ENCODE peak calls at places on chromosomes 6 and 20, in four cellular contexts. E is stimulated activated CD4-positive, alpha-beta T cell treated with anti-CD3 and anti-CD28 coated beads, Interleukin-4, amount 100 ng/mL, for 48 hours; J is GM04504; L is fibroblast of villous mesenchyme. I is an unnamed sample.

GRCh38 chr6:9412951-9413559 is 977.7 kb upstream of the SLC35B3 start:
- DNase-seq in E (no peak), L (no peak), J (no peak), I (no peak)

GRCh38 chr6:134138226-134138975 is 86.0 kb upstream of the SLC2A12 start:
- DNase-seq in L (no peak), J (no peak), E (no peak), I (no peak)

GRCh38 chr6:63743691-63744090 is 108.1 kb downstream of the PHF3 start:
- DNase-seq in E (no peak), L (no peak), J (no peak), I (no peak)

GRCh38 chr6:12148317-12148801 is 136.2 kb downstream of the HIVEP1 start:
- DNase-seq in E (no peak), J (no peak), L (peak; percentile 63), I (no peak)

GRCh38 chr6:3920321-3920720 is 71.1 kb downstream of the FAM50B start:
- DNase-seq in E (no peak), L (no peak), J (no peak), I (no peak)

GRCh38 chr20:45887346-45887715 is at the start of gene SPATA25:
- DNase-seq in J (no peak), L (no peak), E (no peak), I (no peak)

GRCh38 chr6:134849920-134850447 is 99.9 kb downstream of the ALDH8A1 start:
- DNase-seq in L (no peak), J (no peak), E (no peak), I (no peak)

GRCh38 chr6:168161371-168161750 is 82.3 kb upstream of the FRMD1 start:
- DNase-seq in L (no peak), J (no peak), E (no peak), I (no peak)

GRCh38 chr6:132763269-132763668 is 5.6 kb upstream of the VNN2 start:
- DNase-seq in E (peak; percentile 14), L (no peak), J (no peak), I (no peak)

GRCh38 chr6:126072172-126072571 is 85.8 kb downstream of the TRMT11 start:
- DNase-seq in L (peak; percentile 38), J (no peak), E (no peak), I (no peak)

GRCh38 chr20:38649275-38649891 is 47.8 kb downstream of the ARHGAP40 start:
- DNase-seq in J (no peak), E (no peak), L (peak; percentile 18), I (no peak)

GRCh38 chr6:158568549-158568948 is 8.7 kb downstream of the TMEM181 start:
- DNase-seq in J (no peak), L (no peak), E (no peak), I (no peak)

GRCh38 chr6:39335780-39336541 is 13.5 kb upstream of the KCNK16 start:
- DNase-seq in E (no peak), L (no peak), J (peak; percentile 11), I (peak; percentile 91)

GRCh38 chr20:35134472-35134871 is 12.7 kb downstream of the EDEM2 start:
- DNase-seq in E (no peak), J (no peak), L (no peak), I (no peak)

GRCh38 chr6:166406197-166406596 is 23.5 kb upstream of the MPC1 start:
- DNase-seq in E (no peak), J (no peak), L (no peak), I (no peak)

GRCh38 chr6:31332637-31333602 is 24.1 kb downstream of the HLA-B start:
- DNase-seq in E (no peak), L (no peak), J (no peak), I (no peak)

GRCh38 chr20:24991897-24992419 is 593 bp downstream of the APMAP start:
- DNase-seq in L (peak; percentile 19), E (peak; percentile 8), J (no peak), I (no peak)

GRCh38 chr6:35601331-35602132 is 87.2 kb downstream of the FKBP5 start:
- DNase-seq in J (peak; percentile 33), E (no peak), L (peak; percentile 98), I (no peak)

GRCh38 chr6:90110971-90111370 is 185.7 kb downstream of the BACH2 start:
- DNase-seq in L (no peak), J (no peak), E (peak; percentile 56), I (no peak)

GRCh38 chr6:19303381-19303780 is 533.8 kb upstream of the ID4 start:
- DNase-seq in J (no peak), L (no peak), E (no peak), I (no peak)

GRCh38 chr6:121596441-121596840 is 161.0 kb downstream of the GJA1 start:
- DNase-seq in J (no peak), L (no peak), E (no peak), I (no peak)

GRCh38 chr20:31722388-31723281 is at the start of gene BCL2L1:
- DNase-seq in E (peak; percentile 80), J (peak; percentile 70), L (peak; percentile 90), I (peak; percentile 68)

GRCh38 chr6:167565884-167566491 is 241.1 kb downstream of the TTLL2 start:
- DNase-seq in J (no peak), E (no peak), L (no peak), I (peak; percentile 76)

GRCh38 chr6:132544826-132545225 is 6.7 kb downstream of the TAAR9 start:
- DNase-seq in L (no peak), J (no peak), E (no peak), I (no peak)

GRCh38 chr6:31116661-31117385 is 2.2 kb downstream of the PSORS1C1 start:
- DNase-seq in L (peak; percentile 25), J (no peak), E (no peak), I (no peak)

GRCh38 chr20:29300579-29301551 is 1956.6 kb upstream of the DEFB115 start:
- DNase-seq in E (no peak), J (no peak), L (no peak), I (no peak)

GRCh38 chr20:11178946-11179654 is 505.3 kb upstream of the JAG1 start:
- DNase-seq in E (no peak), L (no peak), J (no peak), I (no peak)

GRCh38 chr20:15576401-15576800 is 996.8 kb downstream of the KIF16B start:
- DNase-seq in E (no peak), J (no peak), L (peak; percentile 14), I (no peak)

GRCh38 chr6:89952696-89953095 is 58.4 kb downstream of the GJA10 start:
- DNase-seq in L (peak; percentile 50), J (peak; percentile 42), E (peak; percentile 29), I (no peak)

GRCh38 chr6:148059869-148060268 is 282.8 kb upstream of the SASH1 start:
- DNase-seq in J (no peak), E (no peak), L (no peak), I (no peak)

GRCh38 chr20:57434390-57434700 is 43.1 kb downstream of the RBM38 start:
- DNase-seq in E (no peak), J (no peak), L (no peak), I (no peak)

GRCh38 chr20:61608275-61609085 is 356.4 kb downstream of the CDH4 start:
- DNase-seq in L (peak; percentile 4), J (peak; percentile 2), E (no peak), I (no peak)

GRCh38 chr6:82397962-82398692 is 34.5 kb downstream of the TPBG start:
- DNase-seq in J (no peak), L (peak; percentile 70), E (no peak), I (no peak)

GRCh38 chr6:62357826-62358225 is 71.8 kb upstream of the KHDRBS2 start:
- DNase-seq in L (no peak), E (no peak), J (no peak), I (no peak)